ENCODE peak calls at places on chromosomes 5 and 9, in four cellular contexts. Z is H1, G is HCT116, J is GM12878. S is an unnamed sample.

GRCh38 chr5:113034182-113034773 is 57.7 kb downstream of the DCP2 start:
- DNase-seq in Z (no peak), G (no peak), J (no peak), S (no peak)

GRCh38 chr5:95812100-95812472 is 10.4 kb downstream of the GLRX start:
- DNase-seq in Z (no peak), G (no peak), J (no peak), S (no peak)

GRCh38 chr5:67773439-67773988 is 442.0 kb upstream of the PIK3R1 start:
- DNase-seq in Z (no peak), G (peak), J (no peak), S (no peak)

GRCh38 chr9:69546265-69546664 is 125.9 kb downstream of the APBA1 start:
- DNase-seq in Z (no peak), G (peak), J (no peak), S (peak)

GRCh38 chr5:135047347-135047695 is 13.3 kb upstream of the PITX1 start:
- DNase-seq in Z (no peak), G (no peak), J (no peak), S (no peak)

GRCh38 chr5:156379198-156379597 is 52.2 kb downstream of the SGCD start:
- DNase-seq in Z (no peak), G (no peak), J (no peak), S (no peak)

GRCh38 chr5:27158775-27159174 is 120.4 kb upstream of the CDH9 start:
- DNase-seq in Z (no peak), G (no peak), J (no peak), S (no peak)

GRCh38 chr5:148969291-148969690 is 93.6 kb downstream of the SH3TC2 start:
- DNase-seq in Z (peak), G (no peak), J (no peak), S (no peak)

GRCh38 chr9:100324594-100325200 is 28.0 kb downstream of the TEX10 start:
- DNase-seq in Z (no peak), G (peak), J (no peak), S (no peak)

GRCh38 chr5:79771387-79771786 is 81.8 kb downstream of the CMYA5 start:
- DNase-seq in Z (no peak), G (no peak), J (no peak), S (no peak)

GRCh38 chr5:34658023-34658422 is 1.9 kb downstream of the RAI14 start:
- DNase-seq in Z (no peak), G (no peak), J (no peak), S (no peak)

GRCh38 chr5:130337179-130337888 is 433.1 kb downstream of the CHSY3 start:
- DNase-seq in Z (no peak), G (no peak), J (no peak), S (no peak)

GRCh38 chr9:86282979-86283535 is 719 bp upstream of the ISCA1 start:
- DNase-seq in Z (no peak), G (no peak), J (no peak), S (no peak)

GRCh38 chr9:36479086-36479485 is 79.0 kb upstream of the RNF38 start:
- DNase-seq in Z (no peak), G (no peak), J (no peak), S (no peak)

GRCh38 chr5:145825751-145826180 is 9.4 kb downstream of the PRELID2 start:
- DNase-seq in Z (no peak), G (peak), J (no peak), S (no peak)

GRCh38 chr5:146426853-146427618 is 20.1 kb upstream of the TCERG1 start:
- DNase-seq in Z (no peak), G (peak), J (no peak), S (no peak)

DNA sequence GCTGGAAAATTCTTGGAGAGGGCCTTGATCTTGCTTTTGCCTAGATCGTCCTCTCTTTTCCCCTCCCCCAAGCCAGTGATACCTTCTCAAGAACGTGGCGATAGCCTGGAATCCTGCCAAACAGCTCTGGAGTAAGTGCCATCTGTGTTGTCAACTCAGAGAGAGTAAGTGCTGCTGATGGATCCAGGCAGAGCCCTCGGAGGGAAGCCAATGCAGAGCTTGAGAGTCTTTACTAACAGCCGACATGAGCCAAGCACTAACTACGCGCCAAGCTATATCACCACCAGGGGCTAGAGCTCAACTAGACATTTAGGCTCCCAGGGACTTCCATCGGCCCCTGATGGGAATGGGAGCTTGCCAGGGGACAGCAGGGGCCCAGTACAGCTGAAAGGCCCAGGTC is 17.6 kb downstream of the RAPGEF1 start:
- DNase-seq in Z (no peak), G (no peak), J (no peak), S (no peak)
- TF ChIP-seq CTCF in Z (peak), G (no peak), J (no peak), S (no peak)

GRCh38 chr5:33343661-33344327 is 97.0 kb upstream of the TARS1 start:
- DNase-seq in Z (no peak), G (peak), J (no peak), S (no peak)
- TF ChIP-seq ATF3 in Z (no peak), G (no peak), J (no peak), S (no peak)

GRCh38 chr9:91640428-91640827 is 216.8 kb upstream of the NFIL3 start:
- DNase-seq in Z (no peak), G (no peak), J (no peak), S (no peak)

GRCh38 chr9:91642771-91643170 is 219.1 kb upstream of the NFIL3 start:
- DNase-seq in Z (no peak), G (no peak), J (no peak), S (no peak)

GRCh38 chr9:91644433-91644832 is 220.8 kb upstream of the NFIL3 start:
- DNase-seq in Z (no peak), G (no peak), J (no peak), S (no peak)

GRCh38 chr9:91646702-91647101 is 223.1 kb upstream of the NFIL3 start:
- DNase-seq in Z (no peak), G (no peak), J (no peak), S (no peak)

GRCh38 chr9:91643474-91644102 is 220.0 kb upstream of the NFIL3 start:
- DNase-seq in Z (no peak), G (no peak), J (no peak), S (no peak)
- TF ChIP-seq CTCF in Z (no peak), G (no peak), J (no peak), S (no peak)

GRCh38 chr9:96478829-96479371 is 28.9 kb downstream of the HABP4 start:
- DNase-seq in Z (no peak), G (no peak), J (peak), S (no peak)
- TF ChIP-seq ATF3 in Z (no peak), G (no peak), J (no peak), S (no peak)

DNA sequence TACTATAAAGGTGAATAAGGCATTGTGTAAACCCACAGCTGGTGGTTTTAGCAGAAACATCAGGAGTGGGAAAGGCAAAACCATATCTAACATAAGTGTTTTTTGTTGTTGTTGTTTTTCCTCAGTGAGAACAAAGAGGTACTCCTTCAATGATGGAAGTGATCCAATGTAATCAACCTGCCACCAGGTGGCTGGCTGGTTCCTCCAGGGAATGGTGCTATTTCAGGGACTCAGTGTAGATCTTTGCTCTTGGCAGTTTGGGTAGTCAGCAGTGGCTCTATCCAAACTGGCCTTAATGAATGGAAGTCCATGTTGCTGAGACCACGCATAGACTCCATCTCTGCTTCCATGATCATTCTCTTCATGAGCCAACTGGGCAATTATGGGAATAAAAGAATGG is 10.8 kb downstream of the DMRTA1 start:
- DNase-seq in Z (no peak), G (no peak), J (no peak), S (peak)
- TF ChIP-seq CTCF in Z (peak), G (peak), J (no peak), S (peak)

GRCh38 chr5:74801941-74802340 is 34.9 kb downstream of the NSA2 start:
- DNase-seq in Z (no peak), G (no peak), J (no peak), S (no peak)
- TF ChIP-seq ATF3 in Z (no peak), G (no peak), J (no peak), S (no peak)

GRCh38 chr9:137445930-137446431 is 4.8 kb upstream of the ENTPD8 start:
- DNase-seq in Z (no peak), G (no peak), J (no peak), S (no peak)

GRCh38 chr9:137441935-137442321 is 771 bp upstream of the ENTPD8 start:
- DNase-seq in Z (no peak), G (no peak), J (no peak), S (no peak)

GRCh38 chr9:137446851-137447471 is 5.8 kb upstream of the ENTPD8 start:
- DNase-seq in Z (no peak), G (no peak), J (no peak), S (no peak)

GRCh38 chr9:137445275-137445807 is 4.2 kb upstream of the ENTPD8 start:
- DNase-seq in Z (peak), G (peak), J (peak), S (peak)

DNA sequence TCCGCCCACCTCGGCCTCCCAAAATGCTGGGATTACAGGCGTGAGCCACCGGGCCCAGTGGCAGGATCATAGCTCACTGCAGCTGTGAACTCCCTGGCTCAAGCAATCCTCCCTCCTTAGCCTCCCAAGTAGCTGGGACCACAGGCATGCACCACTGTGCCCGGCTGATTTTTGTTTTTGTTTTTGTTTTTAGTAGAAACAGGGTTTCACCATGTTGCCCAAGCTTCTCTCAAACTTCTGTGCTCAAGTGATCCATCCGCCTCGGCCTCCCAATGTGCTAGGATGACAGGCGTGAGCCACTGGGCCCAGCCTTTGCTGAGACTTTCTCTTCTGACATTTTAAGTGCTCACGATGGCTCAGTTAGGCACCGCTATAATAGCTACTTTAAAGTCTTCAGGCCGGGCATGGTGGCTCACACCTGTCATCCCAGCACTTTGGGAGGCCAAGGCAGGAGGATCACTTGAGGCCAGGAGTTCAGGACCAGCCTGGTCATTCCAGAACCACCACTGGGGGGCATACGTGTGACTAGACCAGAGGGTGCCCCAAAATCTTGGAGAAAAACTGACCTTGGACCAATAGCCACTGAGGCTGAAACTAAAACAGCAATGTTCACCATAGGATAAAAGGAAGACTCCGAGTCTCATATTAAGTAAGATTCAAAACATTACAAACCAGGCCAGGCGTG is 3.1 kb upstream of the ENTPD8 start:
- DNase-seq in Z (no peak), G (no peak), J (no peak), S (no peak)
- TF ChIP-seq CTCF in Z (peak), G (peak), J (no peak), S (no peak)

GRCh38 chr5:134001938-134002731 is 2.6 kb downstream of the VDAC1 start:
- DNase-seq in Z (no peak), G (no peak), J (no peak), S (no peak)

GRCh38 chr5:134004626-134005414 is at the start of gene VDAC1:
- DNase-seq in Z (peak), G (peak), J (no peak), S (peak)

GRCh38 chr5:134005415-134006118 is 792 bp upstream of the VDAC1 start:
- DNase-seq in Z (peak), G (no peak), J (no peak), S (peak)

GRCh38 chr5:134003064-134003956 is 1.5 kb downstream of the VDAC1 start:
- DNase-seq in Z (no peak), G (no peak), J (no peak), S (no peak)

GRCh38 chr5:134003957-134004625 is 684 bp downstream of the VDAC1 start:
- DNase-seq in Z (no peak), G (no peak), J (no peak), S (peak)
- TF ChIP-seq ATF3 in Z (no peak), G (no peak), J (peak), S (no peak)